ENCODE peak calls at places on chromosomes 13 and 19, in seven cellular contexts. O is NCI-H1092; B is ELR; P is posterior cingulate gyrus; W is CD4-positive, alpha-beta T cell; N is GM20000; E is brain microvascular endothelial cell. H is an unnamed sample.

GRCh38 chr13:44096906-44097305 is 217.2 kb downstream of the LACC1 start:
- DNase-seq in P (no peak), W (no peak), N (no peak), B (no peak), O (no peak), E (no peak), H (no peak)

GRCh38 chr13:53045110-53045509 is 16.5 kb downstream of the OLFM4 start:
- DNase-seq in B (no peak), E (no peak), O (no peak), P (no peak), W (no peak), N (no peak), H (no peak)

GRCh38 chr19:38049105-38049649 is 142.2 kb downstream of the SIPA1L3 start:
- DNase-seq in W (peak), P (no peak), O (no peak), B (peak), N (peak), E (peak), H (no peak)

GRCh38 chr19:19670070-19670551 is 1.5 kb downstream of the ZNF101 start:
- DNase-seq in N (no peak), E (no peak), W (no peak), O (no peak), P (peak), B (no peak), H (no peak)

GRCh38 chr19:4012092-4012974 is 4.8 kb downstream of the PIAS4 start:
- DNase-seq in N (no peak), B (no peak), E (no peak), W (no peak), P (peak), O (no peak), H (no peak)

GRCh38 chr19:45768644-45769053 is 403 bp downstream of the SIX5 start:
- DNase-seq in E (peak), B (peak), W (no peak), O (no peak), P (no peak), N (no peak), H (no peak)

GRCh38 chr13:114061746-114062145 is 70.7 kb downstream of the RASA3 start:
- DNase-seq in O (no peak), N (no peak), W (no peak), B (no peak), E (no peak), P (no peak), H (no peak)

GRCh38 chr19:49442793-49443365 is 1.6 kb upstream of the SLC17A7 start:
- DNase-seq in O (no peak), P (peak), N (peak), B (peak), E (peak), W (peak), H (peak)

GRCh38 chr19:23304238-23304637 is 54.0 kb upstream of the ZNF724 start:
- DNase-seq in O (no peak), N (no peak), E (no peak), W (no peak), B (no peak), P (no peak), H (no peak)

GRCh38 chr13:103134271-103134670 is 68.1 kb upstream of the SLC10A2 start:
- DNase-seq in P (no peak), B (no peak), O (no peak), W (no peak), E (no peak), N (peak), H (no peak)

GRCh38 chr13:23087884-23088283 is 92.9 kb upstream of the SGCG start:
- DNase-seq in P (no peak), N (peak), O (no peak), B (peak), E (peak), W (no peak), H (peak)

GRCh38 chr13:42970824-42971669 is 21.0 kb downstream of the EPSTI1 start:
- DNase-seq in E (peak), B (peak), W (peak), P (no peak), N (peak), O (no peak), H (peak)

GRCh38 chr13:99509477-99509876 is 8.2 kb downstream of the TM9SF2 start:
- DNase-seq in W (no peak), B (no peak), P (no peak), E (no peak), O (no peak), N (no peak), H (no peak)

GRCh38 chr19:44303976-44304568 is 753 bp downstream of the ZNF235 start:
- DNase-seq in E (peak), B (peak), W (no peak), N (peak), O (no peak), P (no peak), H (no peak)

GRCh38 chr19:56765107-56765506 is 75.4 kb downstream of the PEG3 start:
- DNase-seq in E (peak), P (peak), O (no peak), W (no peak), B (no peak), N (no peak), H (no peak)

GRCh38 chr19:1261863-1262686 is 7.1 kb upstream of the CIRBP start:
- DNase-seq in W (no peak), E (no peak), O (no peak), B (peak), P (no peak), N (no peak), H (peak)

GRCh38 chr19:3819989-3820388 is 33.8 kb upstream of the MATK start:
- DNase-seq in O (no peak), W (no peak), P (no peak), E (no peak), N (no peak), B (no peak), H (no peak)

GRCh38 chr13:112703935-112704633 is 14.2 kb downstream of the ATP11A start:
- DNase-seq in N (no peak), O (no peak), W (no peak), P (no peak), E (no peak), B (no peak), H (no peak)

GRCh38 chr19:13143135-13143534 is 7.0 kb downstream of the STX10 start:
- DNase-seq in W (no peak), O (no peak), N (no peak), E (peak), B (peak), P (no peak), H (peak)

GRCh38 chr13:26513931-26514330 is 43.6 kb upstream of the WASF3 start:
- DNase-seq in P (no peak), W (no peak), E (no peak), O (no peak), N (no peak), B (no peak), H (no peak)

GRCh38 chr13:109007946-109008345 is 378.5 kb downstream of the MYO16 start:
- DNase-seq in E (peak), B (no peak), P (no peak), W (no peak), N (no peak), O (no peak), H (no peak)

GRCh38 chr19:35843676-35844481 is 8.4 kb downstream of the NPHS1 start:
- DNase-seq in O (no peak), W (no peak), B (no peak), P (peak), N (no peak), E (no peak), H (no peak)

GRCh38 chr19:17075860-17076538 is 422 bp downstream of the MYO9B start:
- DNase-seq in B (peak), W (peak), N (peak), O (no peak), E (peak), P (peak), H (no peak)

GRCh38 chr13:52003551-52003950 is 7.7 kb downstream of the ATP7B start:
- DNase-seq in P (no peak), N (no peak), W (no peak), O (no peak), E (no peak), B (no peak), H (no peak)

GRCh38 chr13:20294497-20294896 is 62.4 kb upstream of the GJB6 start:
- DNase-seq in P (no peak), N (no peak), E (no peak), B (peak), O (no peak), W (no peak), H (no peak)

GRCh38 chr13:43087960-43088580 is 64.7 kb downstream of the DNAJC15 start:
- DNase-seq in N (no peak), W (no peak), O (no peak), B (no peak), E (peak), P (no peak), H (no peak)

GRCh38 chr13:112767506-112768471 is 78.0 kb downstream of the ATP11A start:
- DNase-seq in W (no peak), O (no peak), P (peak), N (peak), E (no peak), B (no peak), H (no peak)

GRCh38 chr13:104641309-104641708 is 1575.1 kb upstream of the SLC10A2 start:
- DNase-seq in E (peak), P (no peak), W (no peak), N (no peak), B (peak), O (no peak), H (peak)

GRCh38 chr19:18401580-18402112 is 4.2 kb upstream of the LRRC25 start:
- DNase-seq in E (peak), B (peak), W (no peak), P (no peak), O (no peak), N (peak), H (peak)

GRCh38 chr19:33302974-33303790 is 848 bp upstream of the CEBPA start:
- DNase-seq in B (peak), O (no peak), E (peak), N (peak), W (no peak), P (peak), H (no peak)

GRCh38 chr13:45402641-45403040 is 15.5 kb downstream of the SLC25A30 start:
- DNase-seq in E (no peak), N (no peak), W (no peak), P (no peak), B (no peak), O (no peak), H (no peak)

GRCh38 chr19:56076413-56076998 is 44.6 kb downstream of the ZNF787 start:
- DNase-seq in O (no peak), N (no peak), P (no peak), E (peak), W (no peak), B (peak), H (no peak)

GRCh38 chr19:3253270-3253669 is 28.8 kb downstream of the CELF5 start:
- DNase-seq in P (no peak), O (no peak), N (no peak), B (peak), E (no peak), W (no peak), H (no peak)

GRCh38 chr19:13096968-13097330 is 5.7 kb downstream of the LYL1 start:
- DNase-seq in N (no peak), E (no peak), W (no peak), O (no peak), B (no peak), P (no peak), H (no peak)

GRCh38 chr13:86725105-86725504 is 925.9 kb upstream of the SLITRK6 start:
- DNase-seq in B (peak), E (no peak), N (no peak), O (peak), W (no peak), P (no peak), H (no peak)

GRCh38 chr13:98349731-98350305 is 172.7 kb upstream of the RNF113B start:
- DNase-seq in O (no peak), E (no peak), W (no peak), P (peak), B (no peak), N (peak), H (no peak)

GRCh38 chr13:77544365-77544764 is 8.9 kb downstream of the SCEL start:
- DNase-seq in B (no peak), W (no peak), E (peak), N (no peak), O (peak), P (no peak), H (no peak)

GRCh38 chr19:17775245-17775927 is 19.6 kb upstream of the B3GNT3 start:
- DNase-seq in E (peak), N (no peak), P (no peak), W (no peak), O (no peak), B (peak), H (no peak)

H was measured in RCC 7860.